ENCODE peak calls at places on chromosomes 2 and 18, in six cellular contexts. L is ascending aorta, V is psoas muscle, A is left ventricle myocardium inferior, S is tibial nerve, D is K562. Q is an unnamed sample.
A peak's percentile ranks its signal among the peaks of the same experiment; 100 is the strongest.

GRCh38 chr18:57447154-57447621 is 12.0 kb downstream of the ONECUT2 start:
- DNase-seq in S (no peak), L (no peak), D (no peak), V (no peak), A (no peak), Q (peak; percentile 72)

GRCh38 chr2:86806059-86806857 is 15.5 kb upstream of the CD8A start:
- DNase-seq in D (no peak), S (no peak), L (no peak), A (no peak), V (no peak), Q (no peak)

GRCh38 chr18:11654736-11655604 is 34.1 kb upstream of the GNAL start:
- DNase-seq in S (no peak), A (peak; percentile 52), L (no peak), V (peak; percentile 49), D (peak; percentile 72), Q (peak; percentile 42)

GRCh38 chr2:8636691-8637636 is 44.9 kb upstream of the ID2 start:
- DNase-seq in V (no peak), L (no peak), D (no peak), A (no peak), S (no peak), Q (no peak)

GRCh38 chr2:236730393-236730792 is 160.8 kb downstream of the ACKR3 start:
- DNase-seq in S (no peak), V (peak; percentile 31), D (no peak), A (peak; percentile 65), L (no peak), Q (peak; percentile 93)

GRCh38 chr2:216777637-216778273 is 82.1 kb downstream of the TNP1 start:
- DNase-seq in L (no peak), S (no peak), V (no peak), A (no peak), D (peak; percentile 72), Q (no peak)

GRCh38 chr2:223001831-223002230 is 50.2 kb upstream of the KCNE4 start:
- DNase-seq in D (no peak), L (no peak), V (no peak), A (no peak), S (no peak), Q (no peak)

GRCh38 chr2:237696471-237696870 is 69.1 kb downstream of the LRRFIP1 start:
- DNase-seq in V (no peak), S (no peak), A (no peak), D (no peak), L (no peak), Q (no peak)

GRCh38 chr2:240302933-240303332 is 132.5 kb upstream of the GPC1 start:
- DNase-seq in V (no peak), A (no peak), S (no peak), L (no peak), D (no peak), Q (no peak)

GRCh38 chr2:71799013-71799575 is 345.7 kb downstream of the DYSF start:
- DNase-seq in V (no peak), D (no peak), L (no peak), S (no peak), A (no peak), Q (no peak)

GRCh38 chr2:191190861-191191552 is 40.2 kb upstream of the STAT4 start:
- DNase-seq in S (no peak), L (no peak), A (no peak), V (no peak), D (no peak), Q (no peak)

GRCh38 chr2:185738679-185739472 is at the start of gene FSIP2:
- DNase-seq in L (no peak), S (peak; percentile 23), D (peak; percentile 50), A (peak; percentile 30), V (peak; percentile 59), Q (peak; percentile 69)

GRCh38 chr2:137467246-137467862 is 496.9 kb upstream of the HNMT start:
- DNase-seq in L (no peak), V (no peak), S (no peak), A (no peak), D (peak; percentile 14), Q (no peak)

GRCh38 chr2:172311921-172312345 is 115.5 kb upstream of the ITGA6 start:
- DNase-seq in V (no peak), D (no peak), L (no peak), S (peak; percentile 55), A (peak; percentile 33), Q (no peak)

GRCh38 chr2:47771211-47771610 is 11.7 kb upstream of the MSH6 start:
- DNase-seq in A (no peak), D (peak; percentile 37), L (no peak), V (no peak), S (no peak), Q (no peak)

GRCh38 chr2:97957432-97958183 is 38.1 kb downstream of the TMEM131 start:
- DNase-seq in D (no peak), L (no peak), S (no peak), V (no peak), A (no peak), Q (no peak)

GRCh38 chr2:36493221-36493620 is 104.7 kb downstream of the FEZ2 start:
- DNase-seq in S (no peak), L (no peak), D (no peak), A (no peak), V (no peak), Q (no peak)

GRCh38 chr18:26190506-26190905 is 35.7 kb upstream of the TAF4B start:
- DNase-seq in A (no peak), S (no peak), L (no peak), V (no peak), D (no peak), Q (no peak)

GRCh38 chr18:29647700-29648099 is 1394.8 kb downstream of the DSC3 start:
- DNase-seq in V (no peak), D (no peak), A (no peak), L (no peak), S (no peak), Q (no peak)

GRCh38 chr18:13457327-13457726 is 238.8 kb downstream of the LDLRAD4 start:
- DNase-seq in L (no peak), D (no peak), A (no peak), V (no peak), S (no peak), Q (no peak)

GRCh38 chr2:230896346-230897115 is 28.5 kb downstream of the GPR55 start:
- DNase-seq in V (no peak), L (no peak), D (no peak), S (no peak), A (no peak), Q (peak; percentile 25)

GRCh38 chr2:100756704-100757103 is 63.2 kb upstream of the NPAS2 start:
- DNase-seq in L (no peak), S (no peak), V (no peak), A (no peak), D (no peak), Q (no peak)

GRCh38 chr2:26584191-26584590 is 57.0 kb downstream of the CIB4 start:
- DNase-seq in V (no peak), A (no peak), S (no peak), D (no peak), L (no peak), Q (peak; percentile 23)

GRCh38 chr2:21916934-21917522 is 793.3 kb downstream of the TDRD15 start:
- DNase-seq in A (no peak), D (no peak), V (no peak), S (no peak), L (no peak), Q (no peak)

GRCh38 chr18:11689972-11690570 is 1.0 kb downstream of the GNAL start:
- DNase-seq in D (no peak), A (no peak), V (no peak), L (no peak), S (no peak), Q (no peak)

GRCh38 chr18:25827961-25828561 is 262.4 kb downstream of the SS18 start:
- DNase-seq in D (no peak), L (no peak), A (no peak), V (no peak), S (no peak), Q (no peak)

GRCh38 chr2:101883860-101884259 is 107.9 kb upstream of the IL1R2 start:
- DNase-seq in L (no peak), A (no peak), S (no peak), D (peak; percentile 53), V (no peak), Q (no peak)

GRCh38 chr2:113185643-113186315 is 12.0 kb downstream of the PSD4 start:
- DNase-seq in D (no peak), A (no peak), S (no peak), L (no peak), V (peak; percentile 53), Q (peak; percentile 95)

GRCh38 chr18:3973191-3973590 is 481.9 kb downstream of the DLGAP1 start:
- DNase-seq in V (no peak), L (no peak), A (no peak), S (no peak), D (no peak), Q (no peak)

GRCh38 chr18:12768622-12769021 is 65.8 kb downstream of the PSMG2 start:
- DNase-seq in V (no peak), D (no peak), A (no peak), L (no peak), S (no peak), Q (no peak)

GRCh38 chr2:227363756-227364155 is 15.3 kb downstream of the TM4SF20 start:
- DNase-seq in S (no peak), A (no peak), V (no peak), D (peak; percentile 7), L (no peak), Q (no peak)

GRCh38 chr2:129565710-129566109 is 413.8 kb upstream of the RAB6C start:
- DNase-seq in S (no peak), V (no peak), L (no peak), A (no peak), D (no peak), Q (no peak)

GRCh38 chr2:36635194-36635593 is 37.2 kb upstream of the FEZ2 start:
- DNase-seq in A (no peak), L (no peak), D (no peak), V (no peak), S (no peak), Q (no peak)

GRCh38 chr18:7980136-7980535 is 413.0 kb downstream of the PTPRM start:
- DNase-seq in S (no peak), A (no peak), V (no peak), D (no peak), L (no peak), Q (no peak)
- TF ChIP-seq CTCF in S (no peak), A (no peak), V (no peak), D (peak; percentile 40), L (no peak), Q (peak; percentile 24)

DNA sequence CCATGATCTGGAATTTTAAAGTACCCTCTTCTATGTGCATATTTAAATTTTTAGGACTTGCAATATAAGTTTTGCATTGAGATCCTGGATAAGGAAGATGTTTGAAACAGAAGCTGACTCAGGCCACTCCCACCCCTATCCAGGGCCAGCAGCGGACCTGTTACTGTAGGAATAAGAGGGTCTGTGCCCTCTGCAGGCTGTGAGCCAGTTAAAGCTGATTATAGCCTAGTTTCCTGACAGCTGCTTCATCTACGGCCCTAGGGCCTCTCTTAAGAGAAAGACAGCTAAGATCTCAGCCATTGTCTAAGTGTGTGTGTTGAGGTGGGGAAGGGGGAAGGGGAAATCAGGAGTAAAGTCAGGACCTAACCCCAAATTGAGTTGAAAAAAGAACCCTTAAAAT is 234.0 kb downstream of the HAUS1 start:
- DNase-seq in L (no peak), A (no peak), V (no peak), S (no peak), D (no peak), Q (no peak)
- H3K4me1 ChIP-seq in L (no peaks in the 10 kb centered on the region), A (peaks cover 80% of the 10 kb centered on the region), V (peaks cover 10% of the 10 kb centered on the region), S (peaks cover 34% of the 10 kb centered on the region), D (no peaks in the 10 kb centered on the region), Q (peaks cover 52% of the 10 kb centered on the region)

GRCh38 chr2:219058541-219059374 is 2.0 kb downstream of the IHH start:
- DNase-seq in L (no peak), D (peak; percentile 38), V (peak; percentile 55), S (no peak), A (peak; percentile 50), Q (peak; percentile 95)
- H3K4me3 ChIP-seq in L (peak overlapping the region; percentile 50), D (no peak overlapping the region), V (peak overlapping the region; percentile 47), S (no peak overlapping the region), A (peak overlapping the region; percentile 55), Q (peak overlapping the region; percentile 37)

GRCh38 chr18:6778459-6778858 is 48.9 kb downstream of the ARHGAP28 start:
- DNase-seq in A (no peak), D (no peak), V (no peak), L (no peak), S (no peak), Q (no peak)
- TF ChIP-seq CTCF in A (no peak), D (no peak), V (no peak), L (no peak), S (no peak), Q (no peak)

Q was measured in right lobe of liver.